ENCODE peak calls at places on chromosomes 7 and 10, in seven cellular contexts. One of them, this sample, is unnamed.

GRCh38 chr10:70799124-70799523 is 13.9 kb upstream of the TBATA start:
- DNase-seq in A673: no peak
- DNase-seq in iPS DF 6.9: no peak
- DNase-seq in naive thymus-derived CD4-positive, alpha-beta T cell: no peak
- DNase-seq in hepatocyte: no peak
- DNase-seq in right cardiac atrium: no peak
- DNase-seq in AG04450: no peak
- DNase-seq in this sample: no peak

GRCh38 chr7:111424768-111425167 is 137.5 kb downstream of the IMMP2L start:
- DNase-seq in hepatocyte: peak; percentile 16
- DNase-seq in iPS DF 6.9: no peak
- DNase-seq in naive thymus-derived CD4-positive, alpha-beta T cell: no peak
- DNase-seq in A673: peak; percentile 6
- DNase-seq in right cardiac atrium: no peak
- DNase-seq in AG04450: no peak
- DNase-seq in this sample: no peak

GRCh38 chr7:117014673-117015133 is 61.4 kb downstream of the ST7 start:
- DNase-seq in hepatocyte: peak; percentile 74
- DNase-seq in naive thymus-derived CD4-positive, alpha-beta T cell: no peak
- DNase-seq in AG04450: no peak
- DNase-seq in iPS DF 6.9: no peak
- DNase-seq in right cardiac atrium: peak; percentile 74
- DNase-seq in A673: peak; percentile 62
- DNase-seq in this sample: peak; percentile 34

GRCh38 chr10:43258922-43259247 is 8.0 kb downstream of the RASGEF1A start:
- DNase-seq in naive thymus-derived CD4-positive, alpha-beta T cell: no peak
- DNase-seq in iPS DF 6.9: no peak
- DNase-seq in right cardiac atrium: no peak
- DNase-seq in hepatocyte: no peak
- DNase-seq in AG04450: no peak
- DNase-seq in A673: no peak
- DNase-seq in this sample: no peak

GRCh38 chr10:3754727-3755439 is 30.1 kb downstream of the KLF6 start:
- DNase-seq in hepatocyte: peak; percentile 81
- DNase-seq in naive thymus-derived CD4-positive, alpha-beta T cell: no peak
- DNase-seq in AG04450: no peak
- DNase-seq in right cardiac atrium: peak; percentile 65
- DNase-seq in iPS DF 6.9: no peak
- DNase-seq in A673: no peak
- DNase-seq in this sample: no peak

GRCh38 chr7:68420342-68420750 is 1177.9 kb upstream of the AUTS2 start:
- DNase-seq in iPS DF 6.9: no peak
- DNase-seq in naive thymus-derived CD4-positive, alpha-beta T cell: no peak
- DNase-seq in AG04450: no peak
- DNase-seq in A673: no peak
- DNase-seq in hepatocyte: no peak
- DNase-seq in right cardiac atrium: peak; percentile 68
- DNase-seq in this sample: no peak

GRCh38 chr10:117548191-117548668 is 5.7 kb downstream of the EMX2 start:
- DNase-seq in hepatocyte: no peak
- DNase-seq in right cardiac atrium: no peak
- DNase-seq in naive thymus-derived CD4-positive, alpha-beta T cell: no peak
- DNase-seq in A673: no peak
- DNase-seq in iPS DF 6.9: no peak
- DNase-seq in AG04450: no peak
- DNase-seq in this sample: no peak

GRCh38 chr10:83941189-83941588 is 198.1 kb upstream of the GHITM start:
- DNase-seq in hepatocyte: no peak
- DNase-seq in AG04450: no peak
- DNase-seq in iPS DF 6.9: no peak
- DNase-seq in right cardiac atrium: no peak
- DNase-seq in naive thymus-derived CD4-positive, alpha-beta T cell: no peak
- DNase-seq in A673: no peak
- DNase-seq in this sample: no peak

GRCh38 chr7:121303422-121304171 is 25.2 kb upstream of the WNT16 start:
- DNase-seq in iPS DF 6.9: no peak
- DNase-seq in AG04450: no peak
- DNase-seq in right cardiac atrium: no peak
- DNase-seq in hepatocyte: no peak
- DNase-seq in naive thymus-derived CD4-positive, alpha-beta T cell: no peak
- DNase-seq in A673: no peak
- DNase-seq in this sample: no peak

GRCh38 chr7:6291531-6291930 is 19.1 kb upstream of the CYTH3 start:
- DNase-seq in naive thymus-derived CD4-positive, alpha-beta T cell: no peak
- DNase-seq in AG04450: no peak
- DNase-seq in right cardiac atrium: no peak
- DNase-seq in A673: no peak
- DNase-seq in iPS DF 6.9: no peak
- DNase-seq in hepatocyte: no peak
- DNase-seq in this sample: no peak

GRCh38 chr10:113689574-113689973 is 9.9 kb downstream of the CASP7 start:
- DNase-seq in naive thymus-derived CD4-positive, alpha-beta T cell: no peak
- DNase-seq in A673: no peak
- DNase-seq in AG04450: no peak
- DNase-seq in hepatocyte: no peak
- DNase-seq in iPS DF 6.9: no peak
- DNase-seq in right cardiac atrium: no peak
- DNase-seq in this sample: no peak

GRCh38 chr10:113691381-113691780 is 11.7 kb downstream of the CASP7 start:
- DNase-seq in AG04450: no peak
- DNase-seq in hepatocyte: no peak
- DNase-seq in right cardiac atrium: no peak
- DNase-seq in A673: no peak
- DNase-seq in naive thymus-derived CD4-positive, alpha-beta T cell: no peak
- DNase-seq in iPS DF 6.9: no peak
- DNase-seq in this sample: no peak

GRCh38 chr10:113690749-113691148 is 11.0 kb downstream of the CASP7 start:
- DNase-seq in naive thymus-derived CD4-positive, alpha-beta T cell: no peak
- DNase-seq in iPS DF 6.9: no peak
- DNase-seq in AG04450: no peak
- DNase-seq in right cardiac atrium: no peak
- DNase-seq in hepatocyte: no peak
- DNase-seq in A673: no peak
- DNase-seq in this sample: no peak

GRCh38 chr10:113687041-113687440 is 7.3 kb downstream of the CASP7 start:
- DNase-seq in iPS DF 6.9: no peak
- DNase-seq in naive thymus-derived CD4-positive, alpha-beta T cell: no peak
- DNase-seq in A673: no peak
- DNase-seq in right cardiac atrium: no peak
- DNase-seq in AG04450: no peak
- DNase-seq in hepatocyte: no peak
- DNase-seq in this sample: no peak

GRCh38 chr10:113689057-113689456 is 9.3 kb downstream of the CASP7 start:
- DNase-seq in A673: no peak
- DNase-seq in right cardiac atrium: no peak
- DNase-seq in iPS DF 6.9: no peak
- DNase-seq in AG04450: no peak
- DNase-seq in hepatocyte: no peak
- DNase-seq in naive thymus-derived CD4-positive, alpha-beta T cell: no peak
- DNase-seq in this sample: peak; percentile 39
- H3K9me3 ChIP-seq in A673: peaks cover 41% of the 10 kb centered on the region
- H3K9me3 ChIP-seq in right cardiac atrium: no peaks in the 10 kb centered on the region
- H3K9me3 ChIP-seq in iPS DF 6.9: no peaks in the 10 kb centered on the region
- H3K9me3 ChIP-seq in AG04450: peaks cover 13% of the 10 kb centered on the region
- H3K9me3 ChIP-seq in hepatocyte: peaks cover 21% of the 10 kb centered on the region
- H3K9me3 ChIP-seq in naive thymus-derived CD4-positive, alpha-beta T cell: no peaks in the 10 kb centered on the region
- H3K9me3 ChIP-seq in this sample: peaks cover 48% of the 10 kb centered on the region

GRCh38 chr7:73881352-73882059 is 20.5 kb downstream of the TMEM270 start:
- DNase-seq in AG04450: no peak
- DNase-seq in naive thymus-derived CD4-positive, alpha-beta T cell: no peak
- DNase-seq in iPS DF 6.9: no peak
- DNase-seq in right cardiac atrium: no peak
- DNase-seq in hepatocyte: no peak
- DNase-seq in A673: no peak
- DNase-seq in this sample: no peak
- H3K27ac ChIP-seq in AG04450: no peak overlapping the region
- H3K27ac ChIP-seq in naive thymus-derived CD4-positive, alpha-beta T cell: no peak overlapping the region
- H3K27ac ChIP-seq in iPS DF 6.9: no peak overlapping the region
- H3K27ac ChIP-seq in right cardiac atrium: peak overlapping the region; percentile 61
- H3K27ac ChIP-seq in hepatocyte: no peak overlapping the region
- H3K27ac ChIP-seq in A673: no peak overlapping the region
- H3K27ac ChIP-seq in this sample: no peak overlapping the region

GRCh38 chr10:96188911-96189310 is 58.8 kb downstream of the ZNF518A start:
- DNase-seq in hepatocyte: no peak
- DNase-seq in A673: no peak
- DNase-seq in iPS DF 6.9: no peak
- DNase-seq in right cardiac atrium: no peak
- DNase-seq in AG04450: no peak
- DNase-seq in naive thymus-derived CD4-positive, alpha-beta T cell: no peak
- DNase-seq in this sample: no peak
- H3K9me3 ChIP-seq in hepatocyte: no peaks in the 10 kb centered on the region
- H3K9me3 ChIP-seq in A673: no peaks in the 10 kb centered on the region
- H3K9me3 ChIP-seq in iPS DF 6.9: no peaks in the 10 kb centered on the region
- H3K9me3 ChIP-seq in right cardiac atrium: no peaks in the 10 kb centered on the region
- H3K9me3 ChIP-seq in AG04450: no peaks in the 10 kb centered on the region
- H3K9me3 ChIP-seq in naive thymus-derived CD4-positive, alpha-beta T cell: no peaks in the 10 kb centered on the region
- H3K9me3 ChIP-seq in this sample: no peaks in the 10 kb centered on the region

GRCh38 chr7:74625446-74625845 is 32.1 kb upstream of the GTF2I start:
- DNase-seq in right cardiac atrium: no peak
- DNase-seq in A673: peak; percentile 30
- DNase-seq in hepatocyte: peak; percentile 65
- DNase-seq in iPS DF 6.9: no peak
- DNase-seq in naive thymus-derived CD4-positive, alpha-beta T cell: peak; percentile 18
- DNase-seq in AG04450: peak; percentile 26
- DNase-seq in this sample: peak; percentile 25

GRCh38 chr7:74623135-74623534 is 34.4 kb upstream of the GTF2I start:
- DNase-seq in right cardiac atrium: no peak
- DNase-seq in naive thymus-derived CD4-positive, alpha-beta T cell: no peak
- DNase-seq in iPS DF 6.9: no peak
- DNase-seq in A673: no peak
- DNase-seq in AG04450: no peak
- DNase-seq in hepatocyte: no peak
- DNase-seq in this sample: no peak

GRCh38 chr7:74622228-74622749 is 35.2 kb upstream of the GTF2I start:
- DNase-seq in right cardiac atrium: no peak
- DNase-seq in hepatocyte: no peak
- DNase-seq in A673: no peak
- DNase-seq in AG04450: no peak
- DNase-seq in iPS DF 6.9: no peak
- DNase-seq in naive thymus-derived CD4-positive, alpha-beta T cell: no peak
- DNase-seq in this sample: no peak

GRCh38 chr7:74633451-74633921 is 24.0 kb upstream of the GTF2I start:
- DNase-seq in iPS DF 6.9: no peak
- DNase-seq in AG04450: no peak
- DNase-seq in naive thymus-derived CD4-positive, alpha-beta T cell: no peak
- DNase-seq in right cardiac atrium: no peak
- DNase-seq in A673: no peak
- DNase-seq in hepatocyte: no peak
- DNase-seq in this sample: no peak

GRCh38 chr7:74627699-74628411 is 29.7 kb upstream of the GTF2I start:
- DNase-seq in AG04450: peak; percentile 21
- DNase-seq in right cardiac atrium: peak; percentile 68
- DNase-seq in A673: peak; percentile 71
- DNase-seq in hepatocyte: peak; percentile 72
- DNase-seq in iPS DF 6.9: no peak
- DNase-seq in naive thymus-derived CD4-positive, alpha-beta T cell: no peak
- DNase-seq in this sample: no peak
- H3K27ac ChIP-seq in AG04450: no peak overlapping the region
- H3K27ac ChIP-seq in right cardiac atrium: peak overlapping the region; percentile 33
- H3K27ac ChIP-seq in A673: peak overlapping the region; percentile 44
- H3K27ac ChIP-seq in hepatocyte: peak overlapping the region; percentile 40
- H3K27ac ChIP-seq in iPS DF 6.9: no peak overlapping the region
- H3K27ac ChIP-seq in naive thymus-derived CD4-positive, alpha-beta T cell: no peak overlapping the region
- H3K27ac ChIP-seq in this sample: no peak overlapping the region

GRCh38 chr7:71236488-71237179 is 104.7 kb downstream of the GALNT17 start:
- DNase-seq in iPS DF 6.9: no peak
- DNase-seq in A673: no peak
- DNase-seq in naive thymus-derived CD4-positive, alpha-beta T cell: no peak
- DNase-seq in hepatocyte: no peak
- DNase-seq in right cardiac atrium: peak; percentile 58
- DNase-seq in AG04450: no peak
- DNase-seq in this sample: no peak
- H3K9me3 ChIP-seq in iPS DF 6.9: no peaks in the 10 kb centered on the region
- H3K9me3 ChIP-seq in A673: peaks cover 29% of the 10 kb centered on the region
- H3K9me3 ChIP-seq in naive thymus-derived CD4-positive, alpha-beta T cell: no peaks in the 10 kb centered on the region
- H3K9me3 ChIP-seq in hepatocyte: no peaks in the 10 kb centered on the region
- H3K9me3 ChIP-seq in right cardiac atrium: no peaks in the 10 kb centered on the region
- H3K9me3 ChIP-seq in AG04450: peaks cover 42% of the 10 kb centered on the region
- H3K9me3 ChIP-seq in this sample: peaks cover 3% of the 10 kb centered on the region

DNA sequence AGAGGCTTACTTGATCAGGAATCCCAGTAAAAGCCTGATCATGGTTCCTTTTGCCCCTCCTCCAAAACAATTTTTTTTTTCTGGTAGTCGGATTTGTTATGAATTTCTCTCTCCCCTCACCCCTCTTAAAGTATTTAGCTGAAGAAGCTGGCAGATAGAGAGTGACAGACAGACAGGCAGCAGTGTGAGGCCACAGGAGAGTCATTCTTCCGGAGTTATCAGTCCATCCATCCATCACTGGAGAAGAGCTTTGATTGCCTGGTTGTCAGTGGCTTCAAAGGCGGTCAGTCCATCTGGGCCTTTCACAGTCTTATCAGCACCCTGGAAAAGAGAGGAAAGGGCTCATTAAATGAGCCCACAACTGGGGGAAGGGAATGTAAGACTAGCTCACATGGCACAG is 47.5 kb downstream of the MTPN start:
- DNase-seq in hepatocyte: no peak
- DNase-seq in AG04450: no peak
- DNase-seq in naive thymus-derived CD4-positive, alpha-beta T cell: no peak
- DNase-seq in iPS DF 6.9: no peak
- DNase-seq in A673: no peak
- DNase-seq in right cardiac atrium: no peak
- DNase-seq in this sample: no peak
- H3K27ac ChIP-seq in hepatocyte: peak overlapping the region; percentile 68
- H3K27ac ChIP-seq in AG04450: no peak overlapping the region
- H3K27ac ChIP-seq in naive thymus-derived CD4-positive, alpha-beta T cell: no peak overlapping the region
- H3K27ac ChIP-seq in iPS DF 6.9: no peak overlapping the region
- H3K27ac ChIP-seq in A673: no peak overlapping the region
- H3K27ac ChIP-seq in right cardiac atrium: peak overlapping the region; percentile 65
- H3K27ac ChIP-seq in this sample: no peak overlapping the region

GRCh38 chr10:129770286-129770685 is 193.8 kb downstream of the EBF3 start:
- DNase-seq in AG04450: no peak
- DNase-seq in hepatocyte: no peak
- DNase-seq in iPS DF 6.9: no peak
- DNase-seq in A673: no peak
- DNase-seq in right cardiac atrium: no peak
- DNase-seq in naive thymus-derived CD4-positive, alpha-beta T cell: no peak
- DNase-seq in this sample: no peak

GRCh38 chr10:129766611-129767550 is 197.2 kb downstream of the EBF3 start:
- DNase-seq in AG04450: no peak
- DNase-seq in right cardiac atrium: no peak
- DNase-seq in naive thymus-derived CD4-positive, alpha-beta T cell: no peak
- DNase-seq in hepatocyte: no peak
- DNase-seq in A673: no peak
- DNase-seq in iPS DF 6.9: no peak
- DNase-seq in this sample: no peak

GRCh38 chr10:129769381-129770116 is 194.5 kb downstream of the EBF3 start:
- DNase-seq in iPS DF 6.9: no peak
- DNase-seq in AG04450: no peak
- DNase-seq in hepatocyte: no peak
- DNase-seq in naive thymus-derived CD4-positive, alpha-beta T cell: no peak
- DNase-seq in right cardiac atrium: no peak
- DNase-seq in A673: no peak
- DNase-seq in this sample: no peak

GRCh38 chr10:129767751-129768150 is 196.3 kb downstream of the EBF3 start:
- DNase-seq in A673: no peak
- DNase-seq in AG04450: no peak
- DNase-seq in right cardiac atrium: no peak
- DNase-seq in hepatocyte: no peak
- DNase-seq in naive thymus-derived CD4-positive, alpha-beta T cell: no peak
- DNase-seq in iPS DF 6.9: no peak
- DNase-seq in this sample: no peak

GRCh38 chr10:129768437-129769355 is 195.4 kb downstream of the EBF3 start:
- DNase-seq in hepatocyte: no peak
- DNase-seq in iPS DF 6.9: peak; percentile 54
- DNase-seq in right cardiac atrium: no peak
- DNase-seq in AG04450: no peak
- DNase-seq in naive thymus-derived CD4-positive, alpha-beta T cell: no peak
- DNase-seq in A673: peak; percentile 9
- DNase-seq in this sample: no peak
- H3K9me3 ChIP-seq in hepatocyte: no peaks in the 10 kb centered on the region
- H3K9me3 ChIP-seq in iPS DF 6.9: no peaks in the 10 kb centered on the region
- H3K9me3 ChIP-seq in right cardiac atrium: no peaks in the 10 kb centered on the region
- H3K9me3 ChIP-seq in AG04450: peaks cover 94% of the 10 kb centered on the region
- H3K9me3 ChIP-seq in naive thymus-derived CD4-positive, alpha-beta T cell: no peaks in the 10 kb centered on the region
- H3K9me3 ChIP-seq in A673: no peaks in the 10 kb centered on the region
- H3K9me3 ChIP-seq in this sample: no peaks in the 10 kb centered on the region